ENCODE peak calls at places on chromosomes 12 and 14, in seven cellular contexts. H is HCT116; L is right atrium auricular region; V is mammary epithelial cell; N is uterus; J is brain microvascular endothelial cell; Y is CD8-positive, alpha-beta T cell. X is an unnamed sample.

GRCh38 chr12:124428136-124428791 is 133.4 kb downstream of the RFLNA start:
- DNase-seq in H (no peak), L (peak), V (no peak), N (peak), J (peak), Y (no peak), X (no peak)

GRCh38 chr12:51970904-51971646 is 19.6 kb downstream of the ACVR1B start:
- DNase-seq in H (no peak), L (no peak), V (peak), N (no peak), J (no peak), Y (peak), X (no peak)

GRCh38 chr14:94009767-94010166 is 12.7 kb downstream of the CCDC197 start:
- DNase-seq in H (no peak), L (no peak), V (peak), N (no peak), J (no peak), Y (no peak), X (no peak)

GRCh38 chr14:93788557-93789365 is 476 bp upstream of the PRIMA1 start:
- DNase-seq in H (no peak), L (peak), V (peak), N (peak), J (no peak), Y (no peak), X (peak)

GRCh38 chr14:42192659-42193425 is 586.2 kb downstream of the LRFN5 start:
- DNase-seq in H (peak), L (no peak), V (peak), N (no peak), J (peak), Y (no peak), X (no peak)

GRCh38 chr14:60984225-60984624 is 3.2 kb downstream of the SLC38A6 start:
- DNase-seq in H (no peak), L (no peak), V (no peak), N (no peak), J (no peak), Y (no peak), X (no peak)

GRCh38 chr14:70920608-70921007 is 13.3 kb downstream of the PCNX1 start:
- DNase-seq in H (no peak), L (no peak), V (peak), N (no peak), J (no peak), Y (no peak), X (no peak)

GRCh38 chr12:76633415-76633814 is 73.8 kb upstream of the OSBPL8 start:
- DNase-seq in H (no peak), L (no peak), V (no peak), N (no peak), J (no peak), Y (no peak), X (no peak)

GRCh38 chr14:88352299-88353097 is 29.4 kb upstream of the KCNK10 start:
- DNase-seq in H (no peak), L (no peak), V (peak), N (no peak), J (no peak), Y (no peak), X (no peak)

GRCh38 chr14:57461777-57462320 is 31.8 kb downstream of the CCDC198 start:
- DNase-seq in H (no peak), L (no peak), V (peak), N (no peak), J (no peak), Y (no peak), X (no peak)

GRCh38 chr12:116603516-116603915 is 44.3 kb downstream of the MAP1LC3B2 start:
- DNase-seq in H (no peak), L (no peak), V (no peak), N (no peak), J (no peak), Y (no peak), X (no peak)

GRCh38 chr12:123083661-123084571 is 67.0 kb downstream of the PITPNM2 start:
- DNase-seq in H (no peak), L (no peak), V (no peak), N (no peak), J (no peak), Y (no peak), X (no peak)

GRCh38 chr12:117967043-117967442 is 1.7 kb downstream of the KSR2 start:
- DNase-seq in H (no peak), L (no peak), V (no peak), N (no peak), J (no peak), Y (no peak), X (no peak)

GRCh38 chr12:11959117-11959823 is 111.5 kb upstream of the BCL2L14 start:
- DNase-seq in H (no peak), L (no peak), V (peak), N (no peak), J (peak), Y (no peak), X (no peak)

GRCh38 chr12:21962236-21962635 is 21.0 kb upstream of the ABCC9 start:
- DNase-seq in H (no peak), L (no peak), V (peak), N (no peak), J (peak), Y (no peak), X (no peak)

DNA sequence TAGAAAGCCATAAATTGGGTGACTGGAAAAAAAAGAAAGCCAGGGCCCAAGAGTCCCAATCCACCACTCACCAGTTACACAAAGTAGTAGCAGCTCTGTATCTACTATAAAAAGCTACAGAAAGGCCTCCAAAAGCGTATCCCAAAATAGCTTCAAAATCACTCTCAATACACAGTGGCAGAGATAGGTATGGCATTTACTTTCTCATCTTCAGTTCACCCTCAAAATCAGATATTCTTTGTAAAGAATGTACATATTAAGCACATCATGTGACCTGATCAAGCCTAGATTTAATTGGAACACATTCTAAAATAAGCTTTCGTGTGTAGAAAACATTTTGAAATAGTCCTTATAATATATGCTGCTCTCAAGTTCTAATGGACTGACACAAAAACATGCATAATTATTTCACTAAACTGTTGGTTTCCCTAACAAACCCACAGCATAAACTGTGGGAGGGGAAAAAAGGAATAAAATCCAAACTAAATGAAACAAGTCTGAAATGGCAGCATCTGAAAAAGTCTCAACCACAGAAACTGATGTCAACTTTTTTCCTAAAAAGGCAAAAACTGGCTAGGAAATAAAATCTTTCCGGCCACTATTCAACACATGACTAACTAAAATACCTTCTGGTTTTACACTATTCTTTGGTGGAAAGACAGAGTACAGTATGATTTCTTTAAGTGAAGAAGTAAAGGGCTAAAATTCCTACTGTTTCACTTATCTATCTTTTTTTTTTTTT is 25.9 kb downstream of the UBE2N start:
- DNase-seq in H (no peak), L (no peak), V (no peak), N (no peak), J (peak), Y (no peak), X (no peak)
- H3K4me3 ChIP-seq in H (no peak), L (no peak), V (no peak), N (no peak), J (no peak), Y (no peak), X (no peak)

DNA sequence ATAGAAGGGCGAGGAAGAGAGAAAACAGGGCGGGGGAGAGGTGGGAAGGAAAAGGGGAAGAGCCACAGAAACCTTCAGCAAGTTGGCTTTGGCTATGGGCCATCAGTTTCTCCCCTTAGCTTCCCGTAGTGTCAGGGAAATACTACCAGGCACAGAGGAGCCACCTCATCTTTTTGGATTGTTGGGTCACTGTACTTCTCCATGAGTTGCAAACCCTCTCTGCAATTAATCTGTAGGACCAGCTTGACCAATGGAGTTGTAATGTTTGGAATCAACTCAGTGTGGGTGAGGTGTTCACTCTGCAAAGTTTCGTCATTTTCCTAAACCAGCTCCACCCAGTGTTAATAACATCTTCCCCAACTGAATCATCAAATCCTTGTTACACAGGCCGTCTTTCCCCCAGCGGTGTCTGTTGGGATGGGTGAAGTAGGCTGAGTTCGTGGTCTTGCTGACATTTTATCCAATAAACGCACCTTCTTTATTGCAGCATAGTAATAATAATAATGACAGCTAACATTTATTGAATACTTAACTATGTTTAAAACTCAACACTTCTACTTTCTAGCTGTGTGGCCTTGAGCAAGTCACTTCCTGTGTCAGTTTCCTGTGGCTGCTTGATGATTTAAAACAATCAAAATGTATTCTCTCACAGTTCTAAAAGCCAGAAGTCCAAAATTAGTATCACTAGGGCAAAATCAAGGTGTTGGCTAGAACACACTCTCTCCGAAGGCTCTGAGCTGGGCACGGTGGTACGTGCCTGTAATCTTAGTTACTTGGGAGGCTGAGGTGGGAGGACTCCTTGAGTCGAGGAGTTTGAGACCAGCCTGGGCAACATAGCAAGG is 8.1 kb upstream of the GLTP start:
- DNase-seq in H (peak), L (no peak), V (peak), N (no peak), J (peak), Y (peak), X (peak)
- TF ChIP-seq CTCF in H (no peak), L (no peak), V (peak), N (no peak), J (no peak), Y (no peak), X (no peak)

GRCh38 chr14:39264558-39264957 is 30.8 kb downstream of the MIA2 start:
- DNase-seq in H (no peak), L (no peak), V (no peak), N (no peak), J (no peak), Y (no peak), X (no peak)

GRCh38 chr14:39264057-39264456 is 30.3 kb downstream of the MIA2 start:
- DNase-seq in H (no peak), L (no peak), V (no peak), N (no peak), J (no peak), Y (no peak), X (no peak)

GRCh38 chr14:39265741-39266588 is 32.2 kb downstream of the MIA2 start:
- DNase-seq in H (peak), L (peak), V (peak), N (no peak), J (peak), Y (no peak), X (no peak)

GRCh38 chr14:39266589-39266870 is 32.8 kb downstream of the MIA2 start:
- DNase-seq in H (no peak), L (no peak), V (no peak), N (peak), J (no peak), Y (no peak), X (peak)

GRCh38 chr14:39265032-39265431 is 31.3 kb downstream of the MIA2 start:
- DNase-seq in H (peak), L (no peak), V (peak), N (no peak), J (peak), Y (no peak), X (no peak)
- H3K4me3 ChIP-seq in H (peak), L (no peak), V (peak), N (no peak), J (peak), Y (no peak), X (no peak)

GRCh38 chr14:34981743-34982420 is 910 bp upstream of the SRP54 start:
- DNase-seq in H (peak), L (peak), V (no peak), N (peak), J (peak), Y (no peak), X (no peak)
- TF ChIP-seq CTCF in H (no peak), L (no peak), V (peak), N (no peak), J (peak), Y (no peak), X (no peak)

DNA sequence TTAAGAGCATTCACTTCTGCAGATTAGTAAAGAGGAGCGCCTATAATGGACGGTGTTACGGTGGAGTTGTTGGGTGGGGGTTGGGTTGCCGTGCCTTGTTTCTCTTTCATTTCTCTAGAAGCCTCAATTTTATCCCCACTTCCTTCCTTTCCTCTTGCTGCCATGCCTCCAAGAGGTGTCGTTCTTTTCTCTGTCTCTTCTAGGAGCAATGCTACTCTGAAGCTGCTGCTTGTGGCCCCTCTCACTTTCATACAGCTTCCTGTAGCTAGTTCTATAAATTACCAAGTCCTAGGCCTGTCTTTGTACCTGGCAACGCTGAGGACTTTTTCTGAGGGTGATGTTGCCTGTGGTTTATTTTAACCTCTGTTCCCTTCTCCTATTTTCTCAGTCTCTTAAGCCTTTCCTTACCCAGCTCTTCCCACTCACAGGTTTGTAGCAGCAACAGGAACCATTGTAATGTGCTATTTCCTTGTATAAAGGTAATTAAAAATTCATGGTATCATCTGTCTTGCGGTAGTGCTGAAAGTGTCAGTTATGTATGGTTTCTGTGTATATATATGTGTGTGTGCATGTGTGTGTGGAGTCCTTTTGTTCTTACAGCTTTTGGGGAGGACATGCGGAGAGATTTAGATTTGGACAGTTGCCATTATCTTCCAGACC is 44.0 kb downstream of the DDHD1 start:
- DNase-seq in H (no peak), L (no peak), V (no peak), N (no peak), J (no peak), Y (peak), X (no peak)
- H3K4me3 ChIP-seq in H (no peak), L (no peak), V (no peak), N (no peak), J (no peak), Y (peak), X (no peak)

DNA sequence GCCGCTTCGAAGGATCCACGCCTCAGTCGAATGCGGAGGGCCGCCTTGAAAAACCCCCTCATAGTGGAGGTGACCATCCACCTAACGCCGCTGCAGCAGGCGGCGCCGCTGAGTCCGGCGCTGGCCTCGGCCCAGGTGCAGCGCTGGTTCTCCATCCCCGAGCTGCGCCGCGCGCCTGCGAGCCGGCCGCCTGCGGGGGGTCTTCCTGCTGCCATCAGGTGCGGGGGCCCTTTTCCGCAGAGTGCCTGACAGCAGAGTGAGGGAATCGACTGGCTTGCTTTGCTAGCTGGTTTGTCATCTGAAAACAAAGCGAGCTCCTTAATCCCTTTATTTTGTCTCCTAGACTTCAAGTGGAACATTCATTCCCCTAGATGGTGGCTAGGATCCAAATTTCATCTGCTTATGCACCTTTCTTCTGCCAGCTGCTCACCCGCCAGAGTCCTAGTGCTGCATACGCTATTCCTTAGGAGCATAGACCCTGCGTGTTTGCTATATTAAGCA is 10.4 kb upstream of the DNAL1 start:
- DNase-seq in H (no peak), L (no peak), V (no peak), N (peak), J (no peak), Y (no peak), X (no peak)
- TF ChIP-seq CTCF in H (no peak), L (peak), V (peak), N (peak), J (peak), Y (no peak), X (no peak)

DNA sequence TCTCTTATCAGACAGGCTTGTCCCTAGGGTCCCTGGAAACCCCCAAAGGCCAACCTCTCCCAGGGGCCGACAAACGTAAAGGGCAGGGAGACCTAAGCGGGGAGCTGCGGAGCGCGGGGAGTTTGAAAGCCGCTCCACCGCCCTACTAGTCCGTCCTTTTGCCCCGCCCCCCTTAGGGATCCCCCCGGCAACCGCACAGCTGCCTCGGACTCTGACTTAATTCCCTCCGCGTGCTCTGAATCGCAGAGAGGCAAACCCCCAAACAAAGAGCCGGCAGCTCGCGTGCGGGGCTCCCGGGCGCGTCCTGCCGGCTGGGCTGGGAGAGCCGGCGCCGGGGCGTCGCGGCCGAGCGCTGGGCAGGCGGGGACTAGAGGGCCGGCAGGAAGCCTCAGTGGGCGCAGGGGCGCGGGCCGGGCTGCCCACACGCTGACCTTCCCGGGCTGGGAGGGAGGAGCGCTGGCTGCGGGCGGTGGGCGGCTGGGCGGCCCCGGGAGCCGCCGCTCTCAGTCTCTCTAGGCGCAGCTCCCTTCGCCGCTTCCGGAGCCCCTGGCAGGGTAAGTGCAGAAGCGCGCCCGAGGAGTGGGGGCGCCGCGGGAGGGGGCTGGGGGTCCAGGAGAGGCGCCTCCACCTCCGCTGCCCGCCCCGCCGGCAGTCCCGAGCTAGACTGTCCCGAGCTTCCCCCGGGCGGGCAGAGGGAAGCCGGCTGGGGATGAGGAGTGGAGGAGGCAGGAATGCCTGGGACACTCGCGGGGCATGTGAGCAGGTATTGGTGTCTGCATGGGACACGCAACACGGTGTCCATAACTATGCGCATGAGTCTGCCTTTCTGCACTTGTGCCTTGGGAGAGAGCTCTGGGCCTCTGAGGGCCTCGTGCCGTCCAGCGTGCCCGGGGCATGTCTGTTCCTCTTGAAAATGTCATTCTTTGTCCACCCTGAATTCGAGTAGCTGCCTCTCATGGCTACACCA is at the start of gene TSPAN11:
- DNase-seq in H (no peak), L (no peak), V (no peak), N (no peak), J (peak), Y (no peak), X (peak)
- H3K4me3 ChIP-seq in H (no peak), L (peak), V (peak), N (peak), J (peak), Y (no peak), X (peak)

GRCh38 chr14:77761205-77761931 is 412 bp upstream of the SNW1 start:
- DNase-seq in H (no peak), L (peak), V (no peak), N (peak), J (peak), Y (no peak), X (peak)
- TF ChIP-seq CTCF in H (peak), L (no peak), V (peak), N (no peak), J (peak), Y (no peak), X (no peak)

X was measured in lower leg skin.